ENCODE peak calls at places on chromosomes 4 and X, in eight cellular contexts. P is SK-N-SH, I is gastrocnemius medialis, Y is dorsolateral prefrontal cortex, E is H9, H is pancreas, Q is A549, L is stomach. G is an unnamed sample.

GRCh38 chrX:100072286-100072685 is 337.8 kb downstream of the PCDH19 start:
- DNase-seq in E (no peak), Y (no peak), L (no peak), Q (no peak), P (no peak), I (no peak), H (no peak), G (no peak)

GRCh38 chr4:1624519-1624910 is 59.6 kb downstream of the FAM53A start:
- DNase-seq in I (no peak), Y (no peak), Q (no peak), H (no peak), E (no peak), P (no peak), L (no peak), G (no peak)

GRCh38 chrX:115988825-115989224 is 181.7 kb upstream of the AGTR2 start:
- DNase-seq in I (no peak), P (peak; percentile 16), Y (no peak), H (no peak), E (no peak), L (no peak), Q (no peak), G (no peak)

GRCh38 chr4:168715889-168716288 is 219.0 kb downstream of the PALLD start:
- DNase-seq in Y (no peak), L (no peak), I (no peak), H (no peak), P (no peak), E (no peak), Q (no peak), G (no peak)

GRCh38 chrX:32582729-32583128 is 628.6 kb downstream of the DMD start:
- DNase-seq in P (no peak), Y (no peak), Q (no peak), H (no peak), L (no peak), E (no peak), I (no peak), G (no peak)

GRCh38 chr4:142554412-142554811 is 291.7 kb downstream of the INPP4B start:
- DNase-seq in Y (no peak), I (no peak), H (no peak), Q (no peak), L (no peak), P (no peak), E (no peak), G (no peak)

GRCh38 chr4:105624530-105624929 is 72.1 kb downstream of the ARHGEF38 start:
- DNase-seq in Y (no peak), P (no peak), L (peak; percentile 80), H (peak; percentile 19), E (no peak), I (no peak), Q (no peak), G (no peak)

GRCh38 chrX:68838571-68838910 is 9.7 kb downstream of the EFNB1 start:
- DNase-seq in P (no peak), L (no peak), H (no peak), E (no peak), Q (no peak), Y (no peak), I (no peak), G (no peak)

GRCh38 chrX:154441984-154442707 is 1.8 kb upstream of the FAM50A start:
- DNase-seq in P (no peak), Q (no peak), I (no peak), E (no peak), H (no peak), L (peak; percentile 57), Y (no peak), G (no peak)

GRCh38 chr4:3484057-3484973 is 21.2 kb downstream of the DOK7 start:
- DNase-seq in I (peak; percentile 90), Q (peak; percentile 60), P (peak; percentile 70), Y (no peak), H (no peak), E (no peak), L (peak; percentile 81), G (no peak)

GRCh38 chrX:55522577-55523254 is 33.1 kb upstream of the USP51 start:
- DNase-seq in E (no peak), P (no peak), L (no peak), Y (no peak), H (no peak), I (no peak), Q (no peak), G (no peak)

GRCh38 chr4:153127773-153128494 is 76.3 kb upstream of the TRIM2 start:
- DNase-seq in Y (peak; percentile 93), H (peak; percentile 68), E (peak; percentile 87), I (peak; percentile 50), L (peak; percentile 92), P (peak; percentile 80), Q (peak; percentile 73), G (peak; percentile 91)

GRCh38 chrX:15207384-15207783 is 62.5 kb downstream of the ASB9 start:
- DNase-seq in H (no peak), I (no peak), Y (no peak), L (no peak), P (no peak), Q (no peak), E (no peak), G (no peak)

GRCh38 chrX:48451708-48452107 is 18.4 kb downstream of the SLC38A5 start:
- DNase-seq in H (no peak), Y (no peak), E (no peak), I (no peak), L (no peak), P (no peak), Q (no peak), G (no peak)

GRCh38 chrX:413322-414201 is 26.9 kb upstream of the PPP2R3B start:
- DNase-seq in H (no peak), I (no peak), P (no peak), Y (no peak), E (peak; percentile 71), Q (no peak), L (no peak), G (no peak)

GRCh38 chr4:74884282-74884681 is 48.6 kb upstream of the PARM1 start:
- DNase-seq in Y (no peak), L (no peak), H (no peak), Q (no peak), P (no peak), I (no peak), E (no peak), G (no peak)

GRCh38 chrX:42732506-42732905 is 45.5 kb downstream of the PPP1R2C start:
- DNase-seq in Y (no peak), H (peak; percentile 35), Q (no peak), P (no peak), E (no peak), I (peak; percentile 14), L (no peak), G (no peak)

GRCh38 chr4:165700855-165701254 is 172.2 kb upstream of the TLL1 start:
- DNase-seq in I (no peak), E (peak; percentile 50), P (no peak), Q (peak; percentile 6), H (no peak), L (no peak), Y (no peak), G (peak; percentile 25)
- TF ChIP-seq CTCF in I (no peak), E (peak; percentile 67), P (peak; percentile 28), Q (no peak), H (no peak), L (no peak), Y (no peak), G (peak; percentile 62)

DNA sequence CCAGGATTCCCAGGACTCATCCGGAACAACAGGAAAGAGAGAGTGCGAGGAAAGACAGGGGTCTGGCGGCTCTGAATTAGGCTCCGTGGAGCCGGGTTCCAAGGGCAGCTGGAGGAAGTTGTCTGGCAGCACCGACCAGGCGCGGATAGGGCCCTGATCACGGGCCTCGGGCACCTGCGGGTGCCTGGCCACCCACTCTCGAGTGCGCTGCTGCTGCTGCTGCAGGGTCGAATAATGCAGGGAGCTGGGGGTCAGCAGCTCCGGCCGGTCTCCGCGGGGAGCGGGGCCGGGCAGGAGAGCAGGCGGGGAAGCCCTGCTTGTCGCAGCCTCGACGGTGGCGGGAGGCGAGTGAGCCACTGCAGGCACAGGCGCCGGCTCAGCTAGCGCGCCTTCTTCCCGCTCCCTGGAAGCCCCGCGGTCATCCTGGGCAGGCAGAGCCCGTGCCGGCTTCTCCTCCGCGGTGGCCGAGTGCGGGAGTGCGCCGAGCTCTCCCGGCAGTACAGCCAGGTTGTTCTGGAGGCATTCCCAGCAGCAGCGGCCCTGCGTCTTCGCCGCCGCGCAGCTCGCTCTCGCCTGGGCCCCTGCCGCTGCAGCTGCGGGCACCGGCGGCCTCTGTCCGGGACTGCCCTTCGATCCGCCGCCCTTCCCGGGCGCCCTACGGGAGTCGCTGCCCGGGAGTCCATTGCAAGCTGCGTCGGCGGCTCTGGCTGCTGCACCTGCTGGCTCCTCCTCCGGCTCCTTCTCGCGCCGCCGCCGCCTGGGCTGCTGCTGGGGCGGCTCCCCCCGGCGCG is 1.0 kb downstream of the SOWAHB start:
- DNase-seq in Q (peak; percentile 13), I (no peak), H (peak; percentile 65), Y (peak; percentile 41), E (peak; percentile 62), P (peak; percentile 76), L (peak; percentile 70), G (peak; percentile 28)
- H3K27ac ChIP-seq in Q (no peak overlapping the region), I (no peak overlapping the region), H (peak overlapping the region; percentile 98), Y (peak overlapping the region; percentile 82), E (no peak overlapping the region), P (no peak overlapping the region), L (peak overlapping the region; percentile 89), G (no peak overlapping the region)

GRCh38 chr4:98781641-98782348 is 123.4 kb upstream of the TSPAN5 start:
- DNase-seq in L (no peak), Y (no peak), I (no peak), Q (no peak), E (no peak), P (no peak), H (no peak), G (no peak)

GRCh38 chr4:98780926-98781325 is 122.5 kb upstream of the TSPAN5 start:
- DNase-seq in Y (no peak), E (no peak), I (no peak), H (no peak), P (no peak), L (no peak), Q (no peak), G (no peak)

GRCh38 chr4:98784947-98785693 is 126.7 kb upstream of the TSPAN5 start:
- DNase-seq in I (no peak), Y (no peak), Q (no peak), L (no peak), E (no peak), H (no peak), P (no peak), G (no peak)

DNA sequence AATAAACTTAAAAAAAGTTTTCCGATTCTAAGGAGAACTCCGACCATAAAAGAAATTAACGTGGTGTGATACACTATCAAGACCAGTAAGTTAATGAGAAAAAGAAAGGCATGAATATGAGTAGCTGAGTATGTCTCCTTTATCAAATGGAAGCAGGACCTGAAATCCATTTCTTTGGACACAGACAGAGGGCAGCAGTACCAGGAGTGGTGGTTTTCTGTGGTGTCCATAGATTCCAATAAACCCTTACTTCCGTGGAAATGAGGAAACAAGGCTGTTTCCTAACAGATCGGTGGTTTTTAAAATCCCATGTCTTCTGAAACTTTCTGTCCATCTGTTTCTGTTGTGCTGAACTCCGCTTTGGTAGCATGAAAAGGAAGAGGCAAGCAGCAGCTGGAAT is 128.5 kb upstream of the TSPAN5 start:
- DNase-seq in P (no peak), I (no peak), Q (peak; percentile 28), E (no peak), L (no peak), Y (no peak), H (no peak), G (no peak)
- TF ChIP-seq CTCF in P (peak; percentile 22), I (no peak), Q (peak; percentile 21), E (peak; percentile 27), L (no peak), Y (peak; percentile 38), H (no peak), G (peak; percentile 26)

DNA sequence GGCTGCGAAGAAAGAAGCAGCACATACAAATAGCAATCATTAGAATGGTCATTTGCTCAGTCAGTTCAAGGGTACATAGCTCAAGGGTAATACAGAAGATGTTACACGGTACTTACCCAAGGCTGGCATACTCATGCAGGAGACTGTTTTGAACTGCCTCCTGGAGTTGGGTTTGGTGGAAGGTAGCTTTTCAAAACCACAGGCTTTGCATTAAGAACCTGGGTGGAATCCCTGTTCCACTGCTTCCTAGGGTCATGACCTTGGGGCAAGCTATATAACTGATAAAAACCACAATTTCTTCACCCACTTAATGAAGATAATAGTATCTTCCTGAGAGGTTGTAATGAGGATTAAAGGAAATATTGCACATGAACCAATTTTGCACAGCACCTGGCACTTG is 36.5 kb downstream of the TBC1D9 start:
- DNase-seq in Y (no peak), I (no peak), E (no peak), L (no peak), H (no peak), P (no peak), Q (no peak), G (no peak)
- H3K27ac ChIP-seq in Y (no peak overlapping the region), I (no peak overlapping the region), E (no peak overlapping the region), L (peak overlapping the region; percentile 24), H (no peak overlapping the region), P (peak overlapping the region; percentile 82), Q (no peak overlapping the region), G (no peak overlapping the region)

G was measured in WERI-Rb-1.